ENCODE peak calls at places on chromosomes 7 and 10, in four cellular contexts. L is stimulated activated CD4-positive, alpha-beta T cell treated with anti-CD3 and anti-CD28 coated beads, Interleukin-1b, Interleukin-23, amount 100 ng/mL, for 1 hour; W is hypothalamus; D is gastrocnemius medialis. B is an unnamed sample.

GRCh38 chr10:75788394-75789205 is 357.2 kb downstream of the LRMDA start:
- DNase-seq in L (no peak), W (peak; percentile 20), D (peak; percentile 14), B (no peak)

GRCh38 chr10:97180367-97180763 is 5.4 kb downstream of the SLIT1 start:
- DNase-seq in L (no peak), W (no peak), D (no peak), B (no peak)

GRCh38 chr7:11345621-11346020 is 371.9 kb downstream of the PHF14 start:
- DNase-seq in L (no peak), W (no peak), D (no peak), B (no peak)

GRCh38 chr10:124390788-124391187 is 27.9 kb downstream of the OAT start:
- DNase-seq in L (no peak), W (no peak), D (no peak), B (no peak)

GRCh38 chr7:45174966-45175765 is 17.6 kb downstream of the RAMP3 start:
- DNase-seq in L (no peak), W (no peak), D (no peak), B (no peak)

GRCh38 chr7:77409739-77410545 is 6.2 kb downstream of the GSAP start:
- DNase-seq in L (no peak), W (no peak), D (no peak), B (no peak)

GRCh38 chr7:88396295-88396947 is 89.7 kb upstream of the STEAP4 start:
- DNase-seq in L (no peak), W (no peak), D (no peak), B (no peak)

GRCh38 chr7:50266893-50267386 is 37.6 kb upstream of the IKZF1 start:
- DNase-seq in L (peak; percentile 32), W (no peak), D (no peak), B (no peak)

GRCh38 chr10:110861930-110862677 is 9.6 kb upstream of the PDCD4 start:
- DNase-seq in L (no peak), W (no peak), D (no peak), B (no peak)

GRCh38 chr10:73854310-73854709 is 20.0 kb downstream of the CAMK2G start:
- DNase-seq in L (no peak), W (no peak), D (no peak), B (no peak)

GRCh38 chr7:10767771-10768170 is 205.9 kb upstream of the PHF14 start:
- DNase-seq in L (no peak), W (no peak), D (no peak), B (no peak)